ENCODE peak calls at places on chromosome 16, in four cellular contexts. One of them, this sample, is unnamed.

GRCh38 chr16:30351001-30351441 is 4.1 kb downstream of the CD2BP2 start:
- DNase-seq in esophagus squamous epithelium: no peak
- DNase-seq in transverse colon: no peak
- DNase-seq in HCT116: no peak
- DNase-seq in this sample: no peak

GRCh38 chr16:22898874-22899348 is 84.9 kb downstream of the HS3ST2 start:
- DNase-seq in esophagus squamous epithelium: no peak
- DNase-seq in transverse colon: peak
- DNase-seq in HCT116: peak
- DNase-seq in this sample: no peak

GRCh38 chr16:67268136-67268579 is 11.2 kb upstream of the PLEKHG4 start:
- DNase-seq in esophagus squamous epithelium: no peak
- DNase-seq in transverse colon: no peak
- DNase-seq in HCT116: peak
- DNase-seq in this sample: no peak

GRCh38 chr16:25134306-25134705 is 22.8 kb downstream of the LCMT1 start:
- DNase-seq in esophagus squamous epithelium: no peak
- DNase-seq in transverse colon: no peak
- DNase-seq in HCT116: no peak
- DNase-seq in this sample: no peak

GRCh38 chr16:86664518-86665318 is 86.4 kb downstream of the FOXL1 start:
- DNase-seq in esophagus squamous epithelium: no peak
- DNase-seq in transverse colon: peak
- DNase-seq in HCT116: peak
- DNase-seq in this sample: no peak

GRCh38 chr16:57646388-57647039 is 18.1 kb downstream of the ADGRG1 start:
- DNase-seq in esophagus squamous epithelium: no peak
- DNase-seq in transverse colon: no peak
- DNase-seq in HCT116: no peak
- DNase-seq in this sample: no peak

GRCh38 chr16:84885024-84885910 is 65.5 kb downstream of the CRISPLD2 start:
- DNase-seq in esophagus squamous epithelium: no peak
- DNase-seq in transverse colon: no peak
- DNase-seq in HCT116: no peak
- DNase-seq in this sample: no peak

GRCh38 chr16:87441886-87442580 is 49.9 kb downstream of the MAP1LC3B start:
- DNase-seq in esophagus squamous epithelium: no peak
- DNase-seq in transverse colon: no peak
- DNase-seq in HCT116: no peak
- DNase-seq in this sample: no peak

GRCh38 chr16:84970447-84971127 is 40.7 kb downstream of the ZDHHC7 start:
- DNase-seq in esophagus squamous epithelium: no peak
- DNase-seq in transverse colon: peak
- DNase-seq in HCT116: peak
- DNase-seq in this sample: peak

GRCh38 chr16:88965411-88965810 is 11.6 kb downstream of the CBFA2T3 start:
- DNase-seq in esophagus squamous epithelium: no peak
- DNase-seq in transverse colon: no peak
- DNase-seq in HCT116: no peak
- DNase-seq in this sample: no peak

GRCh38 chr16:49463529-49463928 is 89.9 kb downstream of the C16orf78 start:
- DNase-seq in esophagus squamous epithelium: no peak
- DNase-seq in transverse colon: peak
- DNase-seq in HCT116: no peak
- DNase-seq in this sample: peak

GRCh38 chr16:67240506-67240905 is 6.8 kb downstream of the FHOD1 start:
- DNase-seq in esophagus squamous epithelium: no peak
- DNase-seq in transverse colon: no peak
- DNase-seq in HCT116: no peak
- DNase-seq in this sample: no peak

GRCh38 chr16:3134338-3135119 is at the start of gene ZNF213:
- DNase-seq in esophagus squamous epithelium: peak
- DNase-seq in transverse colon: peak
- DNase-seq in HCT116: peak
- DNase-seq in this sample: peak
- TF ChIP-seq POLR2A in esophagus squamous epithelium: peak
- TF ChIP-seq POLR2A in transverse colon: peak
- TF ChIP-seq POLR2A in HCT116: peak
- TF ChIP-seq POLR2A in this sample: peak

DNA sequence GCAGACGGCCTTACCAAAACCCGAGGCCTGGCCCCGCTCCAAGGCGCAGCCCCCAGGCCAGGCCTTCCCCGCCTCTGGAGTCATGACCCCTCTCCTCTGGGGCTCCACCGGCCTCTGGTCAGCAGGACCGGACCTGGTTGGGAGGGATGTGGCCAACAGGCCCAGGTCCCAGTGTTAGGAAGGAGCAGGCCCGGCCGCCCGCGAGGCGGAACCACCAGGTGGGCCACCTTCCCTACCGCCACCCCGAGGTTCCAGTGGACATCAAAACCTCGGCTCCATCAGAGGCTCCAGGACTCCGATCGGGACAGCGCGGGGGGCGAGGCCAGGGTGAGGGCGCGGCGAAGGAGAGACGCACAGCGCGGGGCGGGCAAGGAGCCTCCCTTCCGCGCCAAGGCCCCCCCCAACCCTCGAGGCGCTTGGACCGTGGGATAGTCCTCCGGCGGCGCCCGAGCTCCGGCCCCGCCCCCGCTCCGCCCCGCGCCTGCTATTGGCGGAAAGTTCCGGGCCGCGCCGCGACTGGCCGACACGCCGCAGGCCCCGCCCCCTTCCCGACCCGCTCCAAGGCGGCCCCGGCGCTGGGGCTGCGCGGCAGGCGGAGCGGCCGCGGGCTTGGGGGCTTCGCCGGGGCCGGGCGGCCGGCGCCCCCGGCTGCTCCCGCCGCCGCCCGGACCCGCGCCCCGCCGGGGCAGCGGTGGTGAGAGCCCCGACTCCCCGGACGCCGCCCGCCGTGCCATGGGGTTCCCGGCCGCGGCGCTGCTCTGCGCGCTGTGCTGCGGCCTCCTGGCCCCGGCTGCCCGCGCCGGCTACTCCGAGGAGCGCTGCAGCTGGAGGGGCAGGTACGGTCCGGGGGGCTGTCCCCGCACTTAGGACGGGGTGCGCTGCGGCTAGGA is at the start of gene METRN:
- DNase-seq in esophagus squamous epithelium: no peak
- DNase-seq in transverse colon: peak
- DNase-seq in HCT116: no peak
- DNase-seq in this sample: peak
- TF ChIP-seq POLR2A in esophagus squamous epithelium: no peak
- TF ChIP-seq POLR2A in transverse colon: no peak
- TF ChIP-seq POLR2A in HCT116: no peak
- TF ChIP-seq POLR2A in this sample: no peak

GRCh38 chr16:11586856-11587642 is at the start of gene LITAF:
- DNase-seq in esophagus squamous epithelium: no peak
- DNase-seq in transverse colon: peak
- DNase-seq in HCT116: no peak
- DNase-seq in this sample: peak
- TF ChIP-seq POLR2A in esophagus squamous epithelium: peak
- TF ChIP-seq POLR2A in transverse colon: peak
- TF ChIP-seq POLR2A in HCT116: peak
- TF ChIP-seq POLR2A in this sample: peak

GRCh38 chr16:16022683-16023064 is 73.3 kb downstream of the ABCC1 start:
- DNase-seq in esophagus squamous epithelium: no peak
- DNase-seq in transverse colon: no peak
- DNase-seq in HCT116: no peak
- DNase-seq in this sample: no peak
- TF ChIP-seq POLR2A in esophagus squamous epithelium: no peak
- TF ChIP-seq POLR2A in transverse colon: no peak
- TF ChIP-seq POLR2A in HCT116: no peak
- TF ChIP-seq POLR2A in this sample: no peak

GRCh38 chr16:56347670-56348069 is 77.7 kb downstream of the AMFR start:
- DNase-seq in esophagus squamous epithelium: no peak
- DNase-seq in transverse colon: no peak
- DNase-seq in HCT116: no peak
- DNase-seq in this sample: no peak
- TF ChIP-seq POLR2A in esophagus squamous epithelium: no peak
- TF ChIP-seq POLR2A in transverse colon: no peak
- TF ChIP-seq POLR2A in HCT116: no peak
- TF ChIP-seq POLR2A in this sample: no peak

GRCh38 chr16:82033683-82034300 is 1.3 kb upstream of the HSD17B2 start:
- DNase-seq in esophagus squamous epithelium: no peak
- DNase-seq in transverse colon: peak
- DNase-seq in HCT116: no peak
- DNase-seq in this sample: no peak
- TF ChIP-seq POLR2A in esophagus squamous epithelium: no peak
- TF ChIP-seq POLR2A in transverse colon: no peak
- TF ChIP-seq POLR2A in HCT116: no peak
- TF ChIP-seq POLR2A in this sample: no peak

GRCh38 chr16:70577256-70577698 is 53.7 kb downstream of the SF3B3 start:
- DNase-seq in esophagus squamous epithelium: no peak
- DNase-seq in transverse colon: no peak
- DNase-seq in HCT116: peak
- DNase-seq in this sample: no peak

GRCh38 chr16:70575376-70575775 is 51.8 kb downstream of the SF3B3 start:
- DNase-seq in esophagus squamous epithelium: no peak
- DNase-seq in transverse colon: no peak
- DNase-seq in HCT116: no peak
- DNase-seq in this sample: no peak

GRCh38 chr16:70578035-70578434 is 54.4 kb downstream of the SF3B3 start:
- DNase-seq in esophagus squamous epithelium: no peak
- DNase-seq in transverse colon: no peak
- DNase-seq in HCT116: no peak
- DNase-seq in this sample: no peak

GRCh38 chr16:70574595-70575271 is 51.1 kb downstream of the SF3B3 start:
- DNase-seq in esophagus squamous epithelium: no peak
- DNase-seq in transverse colon: no peak
- DNase-seq in HCT116: no peak
- DNase-seq in this sample: no peak

GRCh38 chr16:70576431-70577255 is 53.0 kb downstream of the SF3B3 start:
- DNase-seq in esophagus squamous epithelium: no peak
- DNase-seq in transverse colon: peak
- DNase-seq in HCT116: no peak
- DNase-seq in this sample: no peak
- TF ChIP-seq POLR2A in esophagus squamous epithelium: no peak
- TF ChIP-seq POLR2A in transverse colon: no peak
- TF ChIP-seq POLR2A in HCT116: no peak
- TF ChIP-seq POLR2A in this sample: no peak